ENCODE peak calls at places on chromosomes 12 and 14, in six cellular contexts. N is SK-N-SH, Z is K562, W is H1, F is HepG2, D is GM12878. K is an unnamed sample.
A peak's percentile ranks its signal among the peaks of the same experiment; 100 is the strongest.

GRCh38 chr14:23132970-23133369 is 13.9 kb upstream of the CEBPE start:
- DNase-seq in N (no peak), Z (no peak), W (no peak), F (no peak), D (no peak), K (no peak)

GRCh38 chr12:59372971-59373370 is 222.9 kb upstream of the SLC16A7 start:
- DNase-seq in N (no peak), Z (no peak), W (no peak), F (no peak), D (no peak), K (no peak)

GRCh38 chr12:1881301-1881700 is 37.2 kb downstream of the CACNA2D4 start:
- DNase-seq in N (no peak), Z (no peak), W (no peak), F (no peak), D (no peak), K (no peak)

GRCh38 chr12:64679487-64679983 is 69.2 kb downstream of the RASSF3 start:
- DNase-seq in N (peak; percentile 52), Z (peak; percentile 82), W (no peak), F (no peak), D (no peak), K (no peak)

GRCh38 chr14:65729547-65729946 is 317.0 kb downstream of the FUT8 start:
- DNase-seq in N (no peak), Z (no peak), W (no peak), F (no peak), D (no peak), K (no peak)

GRCh38 chr12:13205809-13206559 is 9.5 kb downstream of the EMP1 start:
- DNase-seq in N (no peak), Z (no peak), W (no peak), F (no peak), D (no peak), K (no peak)

GRCh38 chr12:52614381-52615207 is 3.8 kb downstream of the KRT73 start:
- DNase-seq in N (no peak), Z (no peak), W (no peak), F (no peak), D (no peak), K (no peak)

GRCh38 chr12:106841471-106842302 is 67.2 kb downstream of the RIC8B start:
- DNase-seq in N (peak; percentile 65), Z (peak; percentile 68), W (no peak), F (peak; percentile 30), D (no peak), K (peak; percentile 3)

GRCh38 chr14:55800443-55800842 is 220.4 kb downstream of the KTN1 start:
- DNase-seq in N (no peak), Z (no peak), W (peak; percentile 38), F (no peak), D (no peak), K (no peak)

GRCh38 chr12:110102255-110102654 is 21.9 kb upstream of the IFT81 start:
- DNase-seq in N (peak; percentile 64), Z (peak; percentile 87), W (peak; percentile 69), F (peak; percentile 92), D (no peak), K (no peak)

GRCh38 chr12:6778212-6778570 is 5.9 kb downstream of the LAG3 start:
- DNase-seq in N (no peak), Z (peak; percentile 41), W (no peak), F (no peak), D (no peak), K (no peak)

GRCh38 chr14:45361727-45362126 is 108.7 kb upstream of the MIS18BP1 start:
- DNase-seq in N (no peak), Z (no peak), W (no peak), F (no peak), D (no peak), K (no peak)

GRCh38 chr12:67534671-67535070 is 113.9 kb upstream of the DYRK2 start:
- DNase-seq in N (no peak), Z (no peak), W (no peak), F (no peak), D (no peak), K (no peak)

GRCh38 chr14:81668626-81669274 is 135.1 kb upstream of the SEL1L start:
- DNase-seq in N (no peak), Z (no peak), W (no peak), F (no peak), D (no peak), K (no peak)

GRCh38 chr12:50088577-50089335 is 3.6 kb downstream of the SMARCD1 start:
- DNase-seq in N (peak; percentile 65), Z (peak; percentile 73), W (no peak), F (peak; percentile 68), D (peak; percentile 37), K (no peak)

GRCh38 chr14:24095196-24096068 is 1.3 kb downstream of the PCK2 start:
- DNase-seq in N (peak; percentile 78), Z (peak; percentile 91), W (no peak), F (peak; percentile 100), D (peak; percentile 92), K (peak; percentile 90)

GRCh38 chr12:114406326-114407033 is 536 bp upstream of the TBX5 start:
- DNase-seq in N (no peak), Z (no peak), W (no peak), F (no peak), D (no peak), K (no peak)

GRCh38 chr12:88408828-88409227 is 171.4 kb downstream of the KITLG start:
- DNase-seq in N (no peak), Z (no peak), W (no peak), F (no peak), D (no peak), K (no peak)

GRCh38 chr12:88401153-88401552 is 179.1 kb downstream of the KITLG start:
- DNase-seq in N (no peak), Z (no peak), W (no peak), F (no peak), D (no peak), K (no peak)

GRCh38 chr12:88411689-88412088 is 168.6 kb downstream of the KITLG start:
- DNase-seq in N (no peak), Z (no peak), W (no peak), F (no peak), D (no peak), K (no peak)

GRCh38 chr12:88409257-88409656 is 171.0 kb downstream of the KITLG start:
- DNase-seq in N (no peak), Z (no peak), W (no peak), F (no peak), D (no peak), K (no peak)

DNA sequence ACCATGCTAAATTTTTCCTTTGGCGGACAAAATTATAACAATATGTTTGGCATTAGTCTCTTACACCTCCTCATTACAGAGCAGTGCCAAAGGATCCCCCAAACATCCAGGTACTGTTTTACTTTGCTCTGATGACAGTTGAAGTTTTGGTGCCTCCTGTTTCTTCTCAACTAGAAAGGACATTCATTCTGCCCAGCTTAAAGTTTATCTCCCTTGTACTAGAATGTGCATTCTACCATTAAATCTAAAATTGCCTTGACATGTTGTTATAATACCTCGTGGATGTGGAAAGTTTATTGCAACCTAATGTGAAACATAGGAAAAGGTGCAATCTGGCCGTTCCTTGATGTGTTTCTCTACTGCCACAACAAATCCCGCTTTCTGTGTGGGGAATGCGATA is 173.4 kb downstream of the KITLG start:
- DNase-seq in N (no peak), Z (no peak), W (no peak), F (no peak), D (no peak), K (no peak)
- TF ChIP-seq POLR2AphosphoS5 in N (no peak), Z (no peak), W (no peak), F (no peak), D (no peak), K (no peak)

GRCh38 chr12:56484566-56484965 is 3.4 kb downstream of the GLS2 start:
- DNase-seq in N (no peak), Z (no peak), W (no peak), F (no peak), D (no peak), K (no peak)

GRCh38 chr12:56486694-56487093 is 1.3 kb downstream of the GLS2 start:
- DNase-seq in N (no peak), Z (no peak), W (no peak), F (no peak), D (no peak), K (no peak)

GRCh38 chr12:56488041-56488955 is at the start of gene GLS2:
- DNase-seq in N (peak; percentile 95), Z (peak; percentile 28), W (peak; percentile 39), F (peak; percentile 76), D (peak; percentile 53), K (peak; percentile 88)

DNA sequence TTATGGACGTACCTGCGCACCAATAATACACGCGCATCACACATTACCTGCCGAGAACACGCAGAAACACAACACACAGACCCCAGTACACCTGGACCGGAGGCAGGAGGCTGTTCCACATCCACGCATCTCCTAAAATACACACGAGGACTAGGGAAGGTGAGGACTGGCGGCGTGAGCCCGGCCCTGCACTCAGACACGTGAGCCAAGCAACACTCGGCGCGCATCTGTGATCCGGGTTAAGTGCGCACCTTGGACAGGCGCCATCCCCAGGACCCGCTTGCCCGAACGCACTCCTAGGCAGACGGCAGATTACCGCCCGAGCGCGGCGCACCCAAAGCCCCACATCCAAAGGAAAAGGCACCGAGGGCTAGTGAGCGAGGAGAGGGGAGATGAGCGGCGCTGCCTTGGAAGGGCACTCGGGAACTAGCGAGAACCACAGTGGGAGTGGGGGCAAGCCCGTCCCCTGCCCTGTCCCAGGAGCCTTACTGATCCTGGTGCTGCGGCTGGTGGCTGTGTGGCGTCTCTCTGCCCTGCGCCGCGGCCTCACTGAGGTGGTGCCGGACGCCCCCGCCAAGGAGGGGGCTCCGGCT is 417 bp downstream of the GLS2 start:
- DNase-seq in N (no peak), Z (no peak), W (no peak), F (peak; percentile 32), D (no peak), K (peak; percentile 35)
- TF ChIP-seq TAF1 in N (no peak), Z (no peak), W (no peak), F (no peak), D (no peak), K (no peak)

GRCh38 chr12:123671876-123672275 is 963 bp downstream of the TCTN2 start:
- DNase-seq in N (no peak), Z (no peak), W (no peak), F (no peak), D (no peak), K (no peak)

GRCh38 chr12:123667771-123668170 is 3.1 kb upstream of the TCTN2 start:
- DNase-seq in N (no peak), Z (no peak), W (no peak), F (no peak), D (no peak), K (no peak)

GRCh38 chr12:123675436-123675835 is 4.5 kb downstream of the TCTN2 start:
- DNase-seq in N (no peak), Z (no peak), W (no peak), F (no peak), D (no peak), K (no peak)

GRCh38 chr12:123670882-123671728 is at the start of gene TCTN2:
- DNase-seq in N (peak; percentile 99), Z (peak; percentile 96), W (peak; percentile 76), F (peak; percentile 85), D (peak; percentile 47), K (peak; percentile 98)
- TF ChIP-seq POLR2AphosphoS5 in N (no peak), Z (no peak), W (no peak), F (peak; percentile 39), D (no peak), K (no peak)

GRCh38 chr12:86719381-86719780 is 463.2 kb upstream of the MGAT4C start:
- DNase-seq in N (no peak), Z (no peak), W (no peak), F (no peak), D (no peak), K (no peak)
- TF ChIP-seq TAF1 in N (no peak), Z (no peak), W (no peak), F (no peak), D (no peak), K (no peak)

K was measured in GM12891.